ENCODE peak calls at places on chromosome 17, in four cellular contexts. S, X, A and Y are unnamed samples.

GRCh38 chr17:78644259-78644658 is 67.1 kb upstream of the DNAH17 start:
- DNase-seq in S (no peak), X (no peak), A (no peak), Y (no peak)

GRCh38 chr17:76841776-76842405 is 26.3 kb upstream of the MGAT5B start:
- DNase-seq in S (no peak), X (no peak), A (no peak), Y (no peak)

GRCh38 chr17:6544011-6544370 is 12.4 kb downstream of the PITPNM3 start:
- DNase-seq in S (no peak), X (no peak), A (no peak), Y (no peak)

GRCh38 chr17:75864448-75864871 is 9.3 kb upstream of the WBP2 start:
- DNase-seq in S (peak; percentile 80), X (peak; percentile 72), A (peak; percentile 89), Y (no peak)

GRCh38 chr17:32007463-32008298 is 498 bp downstream of the LRRC37B start:
- DNase-seq in S (no peak), X (peak; percentile 59), A (no peak), Y (no peak)

GRCh38 chr17:4256952-4257351 is 6.8 kb downstream of the ANKFY1 start:
- DNase-seq in S (no peak), X (peak; percentile 36), A (no peak), Y (no peak)

GRCh38 chr17:43549496-43549895 is 3.4 kb upstream of the ETV4 start:
- DNase-seq in S (no peak), X (no peak), A (no peak), Y (no peak)

GRCh38 chr17:83186751-83187421 is 107.5 kb downstream of the METRNL start:
- DNase-seq in S (no peak), X (no peak), A (no peak), Y (no peak)

GRCh38 chr17:1460233-1460632 is 4.2 kb upstream of the CRK start:
- DNase-seq in S (peak; percentile 52), X (no peak), A (no peak), Y (no peak)

GRCh38 chr17:16027708-16028584 is 28.3 kb downstream of the TTC19 start:
- DNase-seq in S (peak; percentile 88), X (peak; percentile 65), A (peak; percentile 71), Y (no peak)

GRCh38 chr17:19495828-19496227 is 37.8 kb upstream of the SLC47A1 start:
- DNase-seq in S (no peak), X (no peak), A (no peak), Y (no peak)

GRCh38 chr17:43316522-43317142 is 82.2 kb upstream of the ARL4D start:
- DNase-seq in S (no peak), X (no peak), A (no peak), Y (no peak)

GRCh38 chr17:31296156-31296555 is 883 bp downstream of the OMG start:
- DNase-seq in S (no peak), X (no peak), A (no peak), Y (no peak)

GRCh38 chr17:70780031-70780430 is 610.7 kb downstream of the KCNJ2 start:
- DNase-seq in S (peak; percentile 15), X (no peak), A (no peak), Y (no peak)

GRCh38 chr17:51189628-51190027 is 23.4 kb downstream of the NME2 start:
- DNase-seq in S (no peak), X (no peak), A (no peak), Y (no peak)

GRCh38 chr17:59617141-59617757 is 2.4 kb upstream of the CLTC start:
- DNase-seq in S (no peak), X (peak; percentile 9), A (no peak), Y (no peak)

GRCh38 chr17:45824475-45824874 is 20.2 kb upstream of the SPPL2C start:
- DNase-seq in S (no peak), X (no peak), A (no peak), Y (no peak)

GRCh38 chr17:74454197-74455024 is 12.0 kb upstream of the CD300A start:
- DNase-seq in S (peak; percentile 66), X (peak; percentile 58), A (no peak), Y (peak; percentile 62)

GRCh38 chr17:8861482-8862181 is 5.8 kb downstream of the PIK3R6 start:
- DNase-seq in S (no peak), X (no peak), A (no peak), Y (no peak)

GRCh38 chr17:16987830-16988601 is 16.1 kb upstream of the TNFRSF13B start:
- DNase-seq in S (peak; percentile 74), X (peak; percentile 88), A (peak; percentile 51), Y (no peak)

GRCh38 chr17:19341641-19342610 is 20.6 kb downstream of the B9D1 start:
- DNase-seq in S (peak; percentile 60), X (no peak), A (no peak), Y (no peak)

GRCh38 chr17:75078097-75079022 is 9.4 kb upstream of the SLC16A5 start:
- DNase-seq in S (peak; percentile 79), X (peak; percentile 76), A (no peak), Y (no peak)

GRCh38 chr17:15436399-15437369 is 30.7 kb downstream of the CDRT4 start:
- DNase-seq in S (peak; percentile 50), X (no peak), A (peak; percentile 52), Y (no peak)

GRCh38 chr17:44110823-44111633 is 12.4 kb downstream of the HDAC5 start:
- DNase-seq in S (peak; percentile 92), X (peak; percentile 83), A (peak; percentile 68), Y (peak; percentile 81)

GRCh38 chr17:37642706-37643105 is 540 bp downstream of the DDX52 start:
- DNase-seq in S (peak; percentile 40), X (no peak), A (no peak), Y (no peak)

GRCh38 chr17:39736319-39737165 is 1.2 kb upstream of the GRB7 start:
- DNase-seq in S (no peak), X (no peak), A (no peak), Y (no peak)

GRCh38 chr17:57597531-57598453 is 147.3 kb downstream of the CCDC182 start:
- DNase-seq in S (peak; percentile 74), X (no peak), A (peak; percentile 49), Y (peak; percentile 57)

GRCh38 chr17:80798595-80799552 is 192.8 kb upstream of the CHMP6 start:
- DNase-seq in S (no peak), X (no peak), A (no peak), Y (no peak)

GRCh38 chr17:66755101-66755943 is 79.6 kb upstream of the CACNG5 start:
- DNase-seq in S (no peak), X (no peak), A (no peak), Y (no peak)

GRCh38 chr17:17774009-17774881 is 62.5 kb downstream of the SREBF1 start:
- DNase-seq in S (no peak), X (no peak), A (no peak), Y (peak; percentile 49)

GRCh38 chr17:53472586-53472985 is 350.1 kb upstream of the KIF2B start:
- DNase-seq in S (no peak), X (no peak), A (no peak), Y (no peak)

GRCh38 chr17:29115906-29116651 is 64.1 kb downstream of the MYO18A start:
- DNase-seq in S (peak; percentile 46), X (peak; percentile 59), A (no peak), Y (no peak)
- TF ChIP-seq CTCF in S (peak; percentile 59), X (peak; percentile 59), A (peak; percentile 62), Y (no peak)

GRCh38 chr17:33560165-33560564 is 267.1 kb upstream of the ASIC2 start:
- DNase-seq in S (peak; percentile 61), X (no peak), A (no peak), Y (no peak)

GRCh38 chr17:33564146-33564545 is 271.1 kb upstream of the ASIC2 start:
- DNase-seq in S (no peak), X (no peak), A (no peak), Y (no peak)

GRCh38 chr17:33561935-33562334 is 268.8 kb upstream of the ASIC2 start:
- DNase-seq in S (no peak), X (no peak), A (no peak), Y (no peak)

GRCh38 chr17:33560871-33561270 is 267.8 kb upstream of the ASIC2 start:
- DNase-seq in S (no peak), X (no peak), A (no peak), Y (no peak)

GRCh38 chr17:33562792-33563191 is 269.7 kb upstream of the ASIC2 start:
- DNase-seq in S (peak; percentile 1), X (no peak), A (no peak), Y (no peak)
- TF ChIP-seq CTCF in S (no peak), X (no peak), A (no peak), Y (no peak)

DNA sequence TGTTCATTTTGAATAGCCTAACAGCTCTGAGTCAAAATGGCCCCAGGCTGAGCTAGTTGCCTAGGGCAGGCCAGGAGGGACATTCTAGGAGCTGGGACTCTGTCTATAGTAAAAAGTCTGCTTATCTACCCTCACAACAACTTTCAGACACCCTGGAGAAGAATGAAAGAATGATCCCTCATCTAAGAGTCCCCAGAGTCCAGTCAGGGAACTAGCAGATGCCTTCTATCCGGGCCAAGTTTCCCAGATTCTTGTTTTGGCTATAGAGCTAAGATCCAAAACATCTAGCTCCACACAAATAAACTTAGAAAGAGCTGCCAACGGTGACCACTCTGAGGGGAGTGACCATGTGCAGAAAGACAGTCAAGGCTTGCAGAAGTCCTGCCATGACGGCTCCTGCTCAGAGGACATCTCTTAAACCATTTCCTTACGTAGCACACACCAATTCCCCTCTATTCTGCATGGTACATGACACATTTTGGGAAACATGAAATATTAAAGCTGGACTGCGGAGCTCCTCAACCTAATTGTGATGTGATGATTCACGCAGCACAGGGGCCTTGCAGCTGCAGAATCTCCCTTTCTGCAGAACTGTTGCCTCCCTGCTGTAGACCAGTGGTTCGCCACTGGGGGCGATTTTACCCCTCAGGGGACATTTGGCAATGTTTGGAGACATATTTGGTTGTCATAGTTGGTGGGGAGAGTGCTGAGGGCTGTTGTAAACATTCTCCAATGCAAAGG is 24.2 kb downstream of the FAM20A start:
- DNase-seq in S (peak; percentile 91), X (no peak), A (peak; percentile 63), Y (no peak)
- TF ChIP-seq CTCF in S (peak; percentile 60), X (no peak), A (peak; percentile 43), Y (no peak)

DNA sequence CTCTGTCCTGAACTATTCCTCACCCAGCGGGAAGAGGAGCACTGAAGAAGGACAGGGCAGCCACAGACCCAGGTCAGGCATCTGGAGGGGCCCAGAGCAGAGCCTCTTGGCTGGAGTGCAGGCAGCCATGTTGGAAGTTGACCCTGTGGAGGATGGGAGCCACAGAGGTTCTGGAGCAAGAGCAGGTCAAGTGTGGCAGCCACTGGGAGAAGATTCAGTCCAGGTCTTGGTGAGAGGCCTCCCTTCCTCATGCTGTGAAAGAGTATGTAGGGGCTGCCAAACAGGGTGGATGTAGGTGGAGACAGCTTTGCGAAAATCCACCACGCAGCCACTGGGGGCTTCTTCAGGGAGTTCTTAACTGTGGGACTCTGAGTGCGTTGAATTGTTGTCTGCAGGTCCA is 590 bp upstream of the CD79B start:
- DNase-seq in S (no peak), X (no peak), A (no peak), Y (no peak)
- TF ChIP-seq CTCF in S (no peak), X (no peak), A (no peak), Y (no peak)

GRCh38 chr17:27499451-27500265 is 43.4 kb downstream of the KSR1 start:
- DNase-seq in S (no peak), X (no peak), A (no peak), Y (no peak)
- TF ChIP-seq CTCF in S (no peak), X (no peak), A (no peak), Y (no peak)

GRCh38 chr17:61687769-61688168 is 96.8 kb upstream of the NACA2 start:
- DNase-seq in S (no peak), X (no peak), A (no peak), Y (no peak)
- TF ChIP-seq CTCF in S (no peak), X (no peak), A (no peak), Y (no peak)